ENCODE peak calls at places on chromosomes 11 and 22, in nine cellular contexts. One of them, this sample, is unnamed.

GRCh38 chr11:4480577-4481539 is 1.6 kb upstream of the OR52K1 start:
- DNase-seq in ascending aorta: no peak
- DNase-seq in psoas muscle: no peak
- DNase-seq in caudate nucleus: no peak
- DNase-seq in CD8-positive, alpha-beta T cell: no peak
- DNase-seq in AG04450: no peak
- DNase-seq in uterus: no peak
- DNase-seq in A549: no peak
- DNase-seq in OCI-LY7: no peak
- DNase-seq in this sample: peak

GRCh38 chr11:74330065-74330858 is 18.8 kb upstream of the P4HA3 start:
- DNase-seq in ascending aorta: no peak
- DNase-seq in psoas muscle: no peak
- DNase-seq in caudate nucleus: no peak
- DNase-seq in CD8-positive, alpha-beta T cell: no peak
- DNase-seq in AG04450: no peak
- DNase-seq in uterus: no peak
- DNase-seq in A549: no peak
- DNase-seq in OCI-LY7: no peak
- DNase-seq in this sample: no peak

GRCh38 chr11:64516226-64516625 is 74.8 kb upstream of the SLC22A12 start:
- DNase-seq in ascending aorta: no peak
- DNase-seq in psoas muscle: no peak
- DNase-seq in caudate nucleus: no peak
- DNase-seq in CD8-positive, alpha-beta T cell: no peak
- DNase-seq in AG04450: no peak
- DNase-seq in uterus: no peak
- DNase-seq in A549: no peak
- DNase-seq in OCI-LY7: peak
- DNase-seq in this sample: no peak

GRCh38 chr22:39309364-39309861 is 10.0 kb downstream of the RPL3 start:
- DNase-seq in ascending aorta: no peak
- DNase-seq in psoas muscle: no peak
- DNase-seq in caudate nucleus: no peak
- DNase-seq in CD8-positive, alpha-beta T cell: no peak
- DNase-seq in AG04450: no peak
- DNase-seq in uterus: no peak
- DNase-seq in A549: no peak
- DNase-seq in OCI-LY7: peak
- DNase-seq in this sample: no peak

GRCh38 chr11:116500002-116500832 is 272.6 kb downstream of the BUD13 start:
- DNase-seq in ascending aorta: no peak
- DNase-seq in psoas muscle: no peak
- DNase-seq in caudate nucleus: no peak
- DNase-seq in CD8-positive, alpha-beta T cell: no peak
- DNase-seq in AG04450: no peak
- DNase-seq in uterus: no peak
- DNase-seq in A549: no peak
- DNase-seq in OCI-LY7: no peak
- DNase-seq in this sample: no peak

GRCh38 chr22:17969732-17970131 is 54.6 kb downstream of the MICAL3 start:
- DNase-seq in ascending aorta: peak
- DNase-seq in psoas muscle: no peak
- DNase-seq in caudate nucleus: no peak
- DNase-seq in CD8-positive, alpha-beta T cell: no peak
- DNase-seq in AG04450: peak
- DNase-seq in uterus: no peak
- DNase-seq in A549: peak
- DNase-seq in OCI-LY7: no peak
- DNase-seq in this sample: peak

GRCh38 chr11:119284344-119285157 is 32.4 kb downstream of the MCAM start:
- DNase-seq in ascending aorta: no peak
- DNase-seq in psoas muscle: no peak
- DNase-seq in caudate nucleus: no peak
- DNase-seq in CD8-positive, alpha-beta T cell: no peak
- DNase-seq in AG04450: no peak
- DNase-seq in uterus: no peak
- DNase-seq in A549: peak
- DNase-seq in OCI-LY7: peak
- DNase-seq in this sample: no peak

GRCh38 chr11:36265793-36266628 is 23.2 kb downstream of the COMMD9 start:
- DNase-seq in ascending aorta: no peak
- DNase-seq in psoas muscle: peak
- DNase-seq in caudate nucleus: peak
- DNase-seq in CD8-positive, alpha-beta T cell: peak
- DNase-seq in AG04450: no peak
- DNase-seq in uterus: peak
- DNase-seq in A549: peak
- DNase-seq in OCI-LY7: peak
- DNase-seq in this sample: peak

DNA sequence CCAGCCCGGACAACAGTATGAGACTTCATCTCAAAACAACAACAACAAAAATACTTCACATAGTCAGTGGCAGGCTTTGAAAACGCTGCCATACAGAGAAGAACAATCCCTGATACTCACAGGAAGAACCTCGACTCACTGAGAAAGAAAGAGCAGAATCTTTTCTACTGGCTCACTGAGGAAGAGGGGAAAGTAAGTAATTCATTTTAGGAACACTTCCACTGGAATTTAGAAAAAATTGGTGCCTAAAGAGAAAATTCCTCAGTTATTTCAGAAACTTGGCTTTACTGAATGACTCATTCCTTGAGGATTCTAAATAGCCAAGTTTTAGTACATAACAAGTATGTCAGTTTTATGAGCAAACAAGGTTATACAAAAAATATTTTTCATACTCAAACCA is 12.3 kb downstream of the NARS2 start:
- DNase-seq in ascending aorta: no peak
- DNase-seq in psoas muscle: no peak
- DNase-seq in caudate nucleus: no peak
- DNase-seq in CD8-positive, alpha-beta T cell: no peak
- DNase-seq in AG04450: no peak
- DNase-seq in uterus: no peak
- DNase-seq in A549: peak
- DNase-seq in OCI-LY7: no peak
- DNase-seq in this sample: no peak
- H3K27ac ChIP-seq in ascending aorta: peak
- H3K27ac ChIP-seq in psoas muscle: no peak
- H3K27ac ChIP-seq in caudate nucleus: no peak
- H3K27ac ChIP-seq in CD8-positive, alpha-beta T cell: no peak
- H3K27ac ChIP-seq in AG04450: peak
- H3K27ac ChIP-seq in uterus: peak
- H3K27ac ChIP-seq in A549: peak
- H3K27ac ChIP-seq in OCI-LY7: no peak
- H3K27ac ChIP-seq in this sample: peak

GRCh38 chr11:12240669-12241068 is 130.3 kb downstream of the MICAL2 start:
- DNase-seq in ascending aorta: no peak
- DNase-seq in psoas muscle: peak
- DNase-seq in caudate nucleus: no peak
- DNase-seq in CD8-positive, alpha-beta T cell: no peak
- DNase-seq in AG04450: no peak
- DNase-seq in uterus: no peak
- DNase-seq in A549: no peak
- DNase-seq in OCI-LY7: no peak
- DNase-seq in this sample: no peak

GRCh38 chr11:12239396-12240298 is 129.3 kb downstream of the MICAL2 start:
- DNase-seq in ascending aorta: no peak
- DNase-seq in psoas muscle: no peak
- DNase-seq in caudate nucleus: no peak
- DNase-seq in CD8-positive, alpha-beta T cell: no peak
- DNase-seq in AG04450: no peak
- DNase-seq in uterus: no peak
- DNase-seq in A549: no peak
- DNase-seq in OCI-LY7: no peak
- DNase-seq in this sample: no peak

GRCh38 chr11:12242926-12243325 is 132.5 kb downstream of the MICAL2 start:
- DNase-seq in ascending aorta: no peak
- DNase-seq in psoas muscle: no peak
- DNase-seq in caudate nucleus: no peak
- DNase-seq in CD8-positive, alpha-beta T cell: no peak
- DNase-seq in AG04450: no peak
- DNase-seq in uterus: no peak
- DNase-seq in A549: no peak
- DNase-seq in OCI-LY7: no peak
- DNase-seq in this sample: no peak

GRCh38 chr11:12242071-12242672 is 131.8 kb downstream of the MICAL2 start:
- DNase-seq in ascending aorta: no peak
- DNase-seq in psoas muscle: no peak
- DNase-seq in caudate nucleus: no peak
- DNase-seq in CD8-positive, alpha-beta T cell: peak
- DNase-seq in AG04450: no peak
- DNase-seq in uterus: no peak
- DNase-seq in A549: no peak
- DNase-seq in OCI-LY7: no peak
- DNase-seq in this sample: no peak

DNA sequence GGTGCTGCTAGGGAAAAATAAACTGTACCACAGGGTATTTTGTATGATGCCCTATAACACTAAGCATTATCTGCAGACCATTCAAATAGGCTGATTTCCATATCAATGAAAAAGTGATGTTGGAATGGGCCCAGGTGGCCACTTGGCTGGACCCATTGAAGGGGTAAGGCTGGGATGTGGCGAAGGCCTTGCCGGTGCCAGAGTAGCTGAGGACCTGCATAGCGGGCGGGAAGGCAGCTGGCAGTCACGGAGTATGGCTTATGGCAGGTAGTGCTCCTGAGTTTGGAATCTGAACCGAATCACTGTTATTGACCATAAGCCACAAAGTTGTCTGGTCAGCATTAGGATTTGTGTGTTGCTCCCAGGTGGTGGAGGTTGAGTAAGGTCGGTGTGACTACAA is 131.0 kb downstream of the MICAL2 start:
- DNase-seq in ascending aorta: no peak
- DNase-seq in psoas muscle: no peak
- DNase-seq in caudate nucleus: no peak
- DNase-seq in CD8-positive, alpha-beta T cell: no peak
- DNase-seq in AG04450: no peak
- DNase-seq in uterus: no peak
- DNase-seq in A549: no peak
- DNase-seq in OCI-LY7: no peak
- DNase-seq in this sample: no peak
- H3K27ac ChIP-seq in ascending aorta: peak
- H3K27ac ChIP-seq in psoas muscle: no peak
- H3K27ac ChIP-seq in caudate nucleus: no peak
- H3K27ac ChIP-seq in CD8-positive, alpha-beta T cell: no peak
- H3K27ac ChIP-seq in AG04450: no peak
- H3K27ac ChIP-seq in uterus: no peak
- H3K27ac ChIP-seq in A549: no peak
- H3K27ac ChIP-seq in OCI-LY7: no peak
- H3K27ac ChIP-seq in this sample: no peak

GRCh38 chr11:691710-692590 is 3.1 kb downstream of the DEAF1 start:
- DNase-seq in ascending aorta: no peak
- DNase-seq in psoas muscle: no peak
- DNase-seq in caudate nucleus: no peak
- DNase-seq in CD8-positive, alpha-beta T cell: no peak
- DNase-seq in AG04450: no peak
- DNase-seq in uterus: no peak
- DNase-seq in A549: no peak
- DNase-seq in OCI-LY7: no peak
- DNase-seq in this sample: no peak
- H3K27ac ChIP-seq in ascending aorta: no peak
- H3K27ac ChIP-seq in psoas muscle: no peak
- H3K27ac ChIP-seq in caudate nucleus: no peak
- H3K27ac ChIP-seq in CD8-positive, alpha-beta T cell: no peak
- H3K27ac ChIP-seq in AG04450: no peak
- H3K27ac ChIP-seq in uterus: no peak
- H3K27ac ChIP-seq in A549: no peak
- H3K27ac ChIP-seq in OCI-LY7: no peak
- H3K27ac ChIP-seq in this sample: no peak

GRCh38 chr22:20526305-20526627 is 18.9 kb downstream of the MED15 start:
- DNase-seq in ascending aorta: no peak
- DNase-seq in psoas muscle: no peak
- DNase-seq in caudate nucleus: no peak
- DNase-seq in CD8-positive, alpha-beta T cell: no peak
- DNase-seq in AG04450: no peak
- DNase-seq in uterus: no peak
- DNase-seq in A549: no peak
- DNase-seq in OCI-LY7: no peak
- DNase-seq in this sample: no peak
- H3K27ac ChIP-seq in ascending aorta: no peak
- H3K27ac ChIP-seq in psoas muscle: no peak
- H3K27ac ChIP-seq in caudate nucleus: no peak
- H3K27ac ChIP-seq in CD8-positive, alpha-beta T cell: no peak
- H3K27ac ChIP-seq in AG04450: peak
- H3K27ac ChIP-seq in uterus: peak
- H3K27ac ChIP-seq in A549: peak
- H3K27ac ChIP-seq in OCI-LY7: no peak
- H3K27ac ChIP-seq in this sample: peak

This sample was measured in SJSA1.